ENCODE peak calls at places on chromosomes 3 and 15, in five cellular contexts. Q, O, M, R and F are unnamed samples.

GRCh38 chr3:124230928-124231456 is 239.1 kb upstream of the ROPN1 start:
- DNase-seq in Q (no peak), O (no peak), M (no peak), R (no peak), F (no peak)

GRCh38 chr3:195690951-195691350 is 29.8 kb upstream of the MUC20 start:
- DNase-seq in Q (no peak), O (no peak), M (no peak), R (no peak), F (no peak)

GRCh38 chr15:63043391-63044076 is 987 bp downstream of the TPM1 start:
- DNase-seq in Q (no peak), O (no peak), M (peak; percentile 48), R (peak; percentile 36), F (no peak)

GRCh38 chr15:44195151-44195740 is at the start of gene FRMD5:
- DNase-seq in Q (peak; percentile 95), O (peak; percentile 91), M (peak; percentile 97), R (peak; percentile 77), F (peak; percentile 97)

GRCh38 chr3:114213669-114214541 is 23.5 kb downstream of the ZNF80 start:
- DNase-seq in Q (peak; percentile 78), O (no peak), M (peak; percentile 54), R (peak; percentile 35), F (peak; percentile 75)

GRCh38 chr15:90358124-90359033 is 6.3 kb downstream of the ZNF774 start:
- DNase-seq in Q (peak; percentile 81), O (no peak), M (no peak), R (peak; percentile 57), F (peak; percentile 60)

GRCh38 chr3:73868688-73869315 is 244.1 kb upstream of the PDZRN3 start:
- DNase-seq in Q (peak; percentile 38), O (peak; percentile 41), M (no peak), R (no peak), F (peak; percentile 70)

GRCh38 chr3:158405507-158405906 is 165.5 kb upstream of the MLF1 start:
- DNase-seq in Q (no peak), O (no peak), M (no peak), R (no peak), F (no peak)

GRCh38 chr3:168312991-168313390 is 217.3 kb upstream of the GOLIM4 start:
- DNase-seq in Q (peak; percentile 37), O (no peak), M (no peak), R (no peak), F (no peak)

GRCh38 chr3:138442433-138442832 is 8.0 kb downstream of the ESYT3 start:
- DNase-seq in Q (peak; percentile 60), O (no peak), M (no peak), R (peak; percentile 43), F (no peak)

DNA sequence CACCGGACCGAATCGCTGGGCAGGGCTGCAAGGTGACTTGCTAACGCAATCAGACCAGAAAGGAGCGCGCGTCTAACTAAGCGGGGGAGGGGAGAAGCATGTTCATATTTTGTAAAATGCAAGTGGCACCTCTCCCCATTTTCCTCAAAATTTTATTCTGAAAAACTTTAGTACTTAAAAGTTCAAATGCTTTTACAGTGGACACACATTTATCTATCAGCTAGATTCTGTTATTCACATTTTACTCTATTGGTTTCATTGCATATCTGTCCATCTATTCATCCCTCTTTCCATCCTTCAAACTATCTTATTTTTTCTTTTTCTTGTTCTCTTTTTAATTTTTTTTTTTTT is 46.1 kb upstream of the KLHL25 start:
- DNase-seq in Q (no peak), O (no peak), M (no peak), R (no peak), F (no peak)
- TF ChIP-seq CTCF in Q (no peak), O (no peak), M (no peak), R (no peak), F (no peak)

DNA sequence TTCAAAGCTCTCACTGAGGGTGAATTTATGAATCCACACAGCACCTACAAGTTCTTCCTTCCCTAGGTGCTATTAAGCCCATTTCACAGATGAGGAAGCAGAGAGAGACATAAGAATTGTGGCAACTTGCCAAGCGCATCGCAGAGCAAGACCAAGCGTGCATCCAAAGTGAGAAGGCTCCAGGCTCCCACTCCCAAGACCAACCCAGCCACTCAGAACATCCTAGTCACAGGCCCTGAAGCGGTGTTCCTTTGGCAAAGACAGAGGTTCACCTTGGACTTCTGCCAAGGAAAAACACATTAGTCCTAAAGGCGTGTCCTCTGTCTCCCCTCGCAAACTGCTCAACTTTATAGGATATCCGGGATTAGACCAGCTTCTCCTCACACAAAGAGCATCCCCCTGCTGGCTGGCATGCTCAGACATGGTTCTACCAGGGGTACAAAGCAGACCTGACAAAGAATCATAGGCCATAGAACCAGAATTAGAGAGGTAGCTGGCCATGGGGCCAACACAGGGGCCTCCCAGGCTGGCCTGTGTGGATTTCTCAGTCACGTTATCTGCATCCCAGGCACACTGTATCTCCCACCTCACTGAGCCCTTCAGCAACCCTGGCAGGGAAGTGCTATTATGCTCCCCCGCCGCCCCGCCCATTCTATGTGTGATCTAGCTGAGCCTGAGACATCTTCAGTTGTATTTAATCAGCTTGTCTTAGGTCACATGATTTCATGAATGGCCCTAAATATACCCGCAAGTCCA is 160.2 kb downstream of the FOXP1 start:
- DNase-seq in Q (no peak), O (no peak), M (no peak), R (no peak), F (peak; percentile 45)
- TF ChIP-seq CTCF in Q (no peak), O (no peak), M (no peak), R (no peak), F (peak; percentile 10)

GRCh38 chr15:69576948-69577351 is 124.3 kb downstream of the RPLP1 start:
- DNase-seq in Q (no peak), O (peak; percentile 77), M (no peak), R (no peak), F (no peak)

GRCh38 chr15:69574506-69574905 is 121.9 kb downstream of the RPLP1 start:
- DNase-seq in Q (no peak), O (no peak), M (no peak), R (no peak), F (no peak)

GRCh38 chr15:69577397-69577796 is 124.8 kb downstream of the RPLP1 start:
- DNase-seq in Q (no peak), O (no peak), M (no peak), R (no peak), F (no peak)

GRCh38 chr15:69575387-69575786 is 122.8 kb downstream of the RPLP1 start:
- DNase-seq in Q (no peak), O (no peak), M (no peak), R (no peak), F (no peak)

GRCh38 chr15:69576035-69576526 is 123.5 kb downstream of the RPLP1 start:
- DNase-seq in Q (no peak), O (peak; percentile 74), M (peak; percentile 38), R (peak; percentile 69), F (peak; percentile 20)
- TF ChIP-seq CTCF in Q (peak; percentile 59), O (peak; percentile 50), M (peak; percentile 61), R (peak; percentile 81), F (peak; percentile 58)

DNA sequence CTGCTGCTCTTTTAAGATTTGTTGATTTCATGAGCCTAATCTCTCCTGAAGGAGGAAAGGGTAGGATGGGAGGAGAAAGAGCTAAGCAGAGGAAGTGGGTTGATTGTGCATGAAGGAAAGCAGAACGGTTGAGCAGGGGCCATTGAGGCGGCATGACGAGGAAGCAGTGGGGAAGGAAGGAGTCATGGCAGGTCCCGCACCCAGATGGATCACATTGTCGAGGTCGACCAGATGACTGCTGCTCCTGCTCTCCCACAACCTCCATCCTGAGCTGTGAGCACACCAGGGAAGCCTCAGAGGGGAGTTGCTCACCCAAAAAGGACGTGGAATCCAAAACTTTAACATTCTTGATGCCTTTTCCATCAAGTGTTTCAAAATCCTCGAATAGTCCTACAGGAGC is 42.8 kb downstream of the ABTB1 start:
- DNase-seq in Q (no peak), O (no peak), M (no peak), R (no peak), F (no peak)
- TF ChIP-seq CTCF in Q (no peak), O (no peak), M (no peak), R (no peak), F (no peak)

DNA sequence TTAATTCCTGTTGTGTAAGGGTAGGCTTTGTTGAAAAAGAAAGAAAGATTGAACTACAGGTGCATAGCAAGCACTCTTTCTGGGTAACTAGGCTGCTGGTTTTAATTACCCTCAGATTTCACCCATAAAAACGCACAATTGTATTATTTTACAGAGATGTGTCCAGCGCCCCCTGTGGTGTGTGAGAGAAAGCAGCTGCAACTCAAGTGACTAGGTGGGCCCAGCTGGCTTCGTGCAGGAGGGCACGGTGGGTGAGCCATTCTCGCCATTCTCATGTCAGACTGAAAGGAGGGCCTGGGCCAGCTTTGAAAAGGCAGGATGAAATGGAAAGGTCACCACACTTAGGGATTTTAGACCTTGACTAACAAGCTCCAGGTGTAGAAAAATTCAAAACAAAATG is 122.6 kb downstream of the LRIG1 start:
- DNase-seq in Q (peak; percentile 26), O (no peak), M (no peak), R (no peak), F (peak; percentile 13)
- TF ChIP-seq CTCF in Q (peak; percentile 46), O (no peak), M (peak; percentile 54), R (peak; percentile 17), F (peak; percentile 45)

DNA sequence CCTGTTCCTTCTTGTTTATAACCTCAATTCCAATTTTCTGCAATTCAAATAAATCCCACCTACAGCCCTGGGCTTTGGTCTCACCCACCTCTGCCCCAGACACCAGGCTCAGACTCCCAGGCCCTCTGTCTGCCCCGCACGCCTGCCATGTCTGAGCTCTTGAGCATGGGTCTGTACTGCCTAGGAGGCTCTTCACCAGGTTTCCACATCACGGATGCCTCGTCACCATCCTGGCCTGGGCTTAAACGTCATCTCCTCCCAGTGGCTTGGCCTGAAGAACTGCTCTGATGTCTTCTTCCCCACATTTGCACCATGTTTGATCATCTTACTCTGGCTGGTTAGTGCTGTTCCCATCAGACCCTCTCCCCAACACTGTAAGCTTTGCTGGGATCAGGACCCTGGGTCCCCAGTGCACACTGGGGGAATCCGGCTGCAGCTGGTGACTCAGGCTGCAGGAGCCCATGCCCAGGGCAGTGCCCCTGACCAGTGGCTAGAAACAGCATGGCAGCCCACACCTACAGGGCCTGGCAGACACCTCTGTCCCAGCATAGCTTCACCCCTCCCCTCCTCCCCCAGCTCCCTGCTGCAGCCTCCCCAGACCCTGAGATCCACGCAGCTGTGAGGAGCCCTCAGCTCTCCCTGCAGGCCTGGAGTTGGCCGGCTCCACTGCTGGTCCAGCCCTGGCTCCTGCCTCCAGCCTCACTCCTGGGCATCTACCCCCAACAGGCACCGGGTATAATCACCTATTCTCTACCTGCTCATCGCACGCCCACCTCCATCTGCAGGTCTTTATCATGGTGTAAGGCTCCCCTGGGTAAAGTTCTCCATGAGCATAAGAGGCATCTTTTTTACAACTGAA is 162.8 kb upstream of the NSMCE3 start:
- DNase-seq in Q (no peak), O (no peak), M (no peak), R (no peak), F (no peak)
- TF ChIP-seq CTCF in Q (no peak), O (no peak), M (no peak), R (no peak), F (no peak)

DNA sequence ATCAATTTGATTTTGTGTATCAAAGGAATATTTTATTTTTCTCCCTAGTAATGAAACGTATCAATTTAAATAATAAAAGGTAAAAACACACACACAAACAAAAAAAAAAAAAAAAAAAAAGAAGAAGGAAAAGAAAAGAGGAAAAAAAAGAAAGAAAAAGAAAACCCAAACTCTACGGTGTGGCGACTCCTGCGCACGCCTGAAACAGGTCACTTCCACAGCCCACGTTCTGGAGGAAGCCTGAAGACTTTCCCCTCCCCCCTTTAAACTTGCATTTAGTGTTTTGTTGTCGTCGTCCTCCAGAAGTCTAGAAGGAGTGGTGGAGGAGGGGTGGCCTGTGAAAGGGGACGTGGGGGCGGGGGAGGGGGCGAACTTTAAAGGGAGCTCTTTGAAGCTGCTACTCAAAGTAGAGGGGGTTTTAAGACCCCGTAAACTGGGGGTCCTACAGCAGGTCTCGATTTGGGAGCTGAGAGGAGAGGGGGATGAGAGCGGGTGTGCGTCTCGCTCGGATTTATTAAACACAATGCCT is 2.3 kb upstream of the TLE3 start:
- DNase-seq in Q (no peak), O (no peak), M (peak; percentile 59), R (no peak), F (no peak)
- TF ChIP-seq CTCF in Q (no peak), O (no peak), M (no peak), R (no peak), F (no peak)